ENCODE peak calls at places on chromosomes 16 and 17, in nine cellular contexts. V is activated CD8-positive, alpha-beta memory T cell treated with anti-CD3 and anti-CD28 coated beads, Interleukin-2, amount 50 U/mL, for 48 hours; C is prostate gland; F is cardiac muscle cell; W is AG08395; L is HEK293T; N is dorsolateral prefrontal cortex; Q is psoas muscle; Y is body of pancreas. B is an unnamed sample.

GRCh38 chr16:53053967-53054669 is 673 bp upstream of the CHD9 start:
- DNase-seq in V (no peak), C (peak; percentile 46), F (peak; percentile 62), W (no peak), L (no peak), N (no peak), Q (peak; percentile 57), Y (peak; percentile 37), B (peak; percentile 65)

GRCh38 chr16:55030944-55031343 is 100.3 kb downstream of the IRX5 start:
- DNase-seq in V (no peak), C (no peak), F (no peak), W (no peak), L (no peak), N (no peak), Q (no peak), Y (no peak), B (no peak)

GRCh38 chr16:10787304-10787703 is 31.3 kb downstream of the TVP23A start:
- DNase-seq in V (no peak), C (no peak), F (no peak), W (no peak), L (no peak), N (no peak), Q (no peak), Y (no peak), B (no peak)

GRCh38 chr16:1839554-1839953 is 12.5 kb downstream of the FAHD1 start:
- DNase-seq in V (no peak), C (no peak), F (peak; percentile 52), W (peak; percentile 76), L (peak; percentile 49), N (no peak), Q (no peak), Y (no peak), B (no peak)

GRCh38 chr17:35298639-35299038 is 55.8 kb downstream of the SLFN5 start:
- DNase-seq in V (no peak), C (no peak), F (no peak), W (no peak), L (no peak), N (no peak), Q (no peak), Y (no peak), B (no peak)

GRCh38 chr16:48366165-48367093 is 18.8 kb downstream of the SIAH1 start:
- DNase-seq in V (no peak), C (peak; percentile 51), F (peak; percentile 95), W (peak; percentile 54), L (peak; percentile 57), N (no peak), Q (no peak), Y (peak; percentile 45), B (peak; percentile 62)

GRCh38 chr17:82804442-82805191 is 35.2 kb downstream of the ZNF750 start:
- DNase-seq in V (no peak), C (peak; percentile 61), F (peak; percentile 79), W (no peak), L (no peak), N (peak; percentile 60), Q (peak; percentile 94), Y (no peak), B (peak; percentile 75)

GRCh38 chr16:89621136-89621697 is 7.8 kb downstream of the DPEP1 start:
- DNase-seq in V (no peak), C (no peak), F (no peak), W (no peak), L (no peak), N (no peak), Q (no peak), Y (no peak), B (no peak)